ENCODE peak calls at places on chromosomes 13 and 19, in eight cellular contexts. K is stimulated activated CD4-positive, alpha-beta T cell treated with anti-CD3 and anti-CD28 coated beads, Interleukin-1b, Interleukin-23, amount 100 ng/mL, for 1 hour; G is NCI-H526; Q is T-helper 1 cell; I is cardiac muscle cell; T is CD8-positive, alpha-beta T cell; V is activated CD8-positive, alpha-beta memory T cell treated with anti-CD3 and anti-CD28 coated beads for 4 hours; X is NCI-H510A treated with DMSO at 0.1 percent for 48 hours. N is an unnamed sample.

GRCh38 chr13:82458169-82458568 is 1424.1 kb downstream of the SLITRK1 start:
- DNase-seq in V (no peak), I (no peak), T (no peak), K (no peak), Q (no peak), G (no peak), X (no peak), N (no peak)

GRCh38 chr19:45406957-45407375 is 522 bp downstream of the POLR1G start:
- DNase-seq in G (no peak), K (no peak), I (no peak), T (no peak), Q (no peak), X (no peak), V (no peak), N (no peak)

GRCh38 chr13:100497394-100497793 is 91.2 kb downstream of the GGACT start:
- DNase-seq in T (no peak), X (no peak), V (no peak), G (no peak), I (peak; percentile 87), Q (no peak), K (no peak), N (no peak)

GRCh38 chr13:30696278-30697176 is 38.8 kb upstream of the ALOX5AP start:
- DNase-seq in V (no peak), I (peak; percentile 54), Q (no peak), X (no peak), T (no peak), K (no peak), G (no peak), N (no peak)

GRCh38 chr19:35642798-35643254 is 1.3 kb downstream of the ETV2 start:
- DNase-seq in K (no peak), V (no peak), Q (no peak), X (no peak), T (no peak), I (no peak), G (peak; percentile 29), N (no peak)

GRCh38 chr13:56700324-56700723 is 440.4 kb upstream of the PRR20A start:
- DNase-seq in T (no peak), Q (no peak), V (no peak), I (peak; percentile 41), G (no peak), K (no peak), X (no peak), N (no peak)

GRCh38 chr19:6935069-6935468 is 47.7 kb downstream of the ADGRE1 start:
- DNase-seq in Q (no peak), X (no peak), I (no peak), T (no peak), G (no peak), K (no peak), V (no peak), N (no peak)

GRCh38 chr13:73058741-73059459 is at the start of gene KLF5:
- DNase-seq in G (peak; percentile 100), Q (peak; percentile 93), I (peak; percentile 96), K (peak; percentile 83), X (peak; percentile 82), V (peak; percentile 87), T (peak; percentile 94), N (peak; percentile 90)

GRCh38 chr19:10230904-10231623 is at the start of gene S1PR2:
- DNase-seq in T (peak; percentile 68), X (peak; percentile 65), I (peak; percentile 90), V (peak; percentile 53), Q (peak; percentile 70), G (peak; percentile 76), K (peak; percentile 35), N (peak; percentile 71)

GRCh38 chr13:77492982-77493381 is 42.5 kb upstream of the SCEL start:
- DNase-seq in G (peak; percentile 51), T (no peak), K (no peak), X (peak; percentile 55), I (peak; percentile 42), V (no peak), Q (no peak), N (no peak)

GRCh38 chr19:3585301-3586123 is at the start of gene GIPC3:
- DNase-seq in T (no peak), G (no peak), K (no peak), X (no peak), I (no peak), Q (no peak), V (no peak), N (no peak)

GRCh38 chr13:27523345-27524073 is 73.1 kb upstream of the MTIF3 start:
- DNase-seq in K (no peak), G (no peak), V (no peak), X (no peak), T (no peak), I (peak; percentile 6), Q (no peak), N (no peak)

GRCh38 chr13:23399254-23399796 is 34.2 kb downstream of the SACS start:
- DNase-seq in I (no peak), G (peak; percentile 21), V (no peak), T (no peak), K (no peak), Q (no peak), X (no peak), N (no peak)

GRCh38 chr13:92436927-92437326 is 789.7 kb upstream of the GPC6 start:
- DNase-seq in T (no peak), I (no peak), V (no peak), K (no peak), G (no peak), Q (no peak), X (no peak), N (no peak)

GRCh38 chr19:4966591-4966990 is 2.3 kb upstream of the KDM4B start:
- DNase-seq in G (no peak), Q (no peak), K (no peak), V (no peak), I (no peak), T (no peak), X (no peak), N (no peak)

GRCh38 chr19:5621945-5622464 is 571 bp downstream of the SAFB2 start:
- DNase-seq in Q (no peak), T (no peak), G (no peak), X (no peak), I (no peak), V (no peak), K (no peak), N (no peak)

GRCh38 chr13:47036291-47037008 is 139.6 kb upstream of the HTR2A start:
- DNase-seq in X (no peak), V (no peak), Q (no peak), K (no peak), G (no peak), T (no peak), I (no peak), N (no peak)

GRCh38 chr19:4152241-4152998 is 1.0 kb upstream of the CREB3L3 start:
- DNase-seq in I (no peak), G (no peak), Q (no peak), K (no peak), T (no peak), X (no peak), V (no peak), N (no peak)

GRCh38 chr19:55146078-55146647 is 2.8 kb downstream of the TNNT1 start:
- DNase-seq in X (peak; percentile 50), K (no peak), V (no peak), T (no peak), G (peak; percentile 81), I (peak; percentile 24), Q (no peak), N (peak; percentile 78)

GRCh38 chr19:32767951-32768679 is 48.5 kb downstream of the TDRD12 start:
- DNase-seq in V (no peak), Q (no peak), T (no peak), I (no peak), K (no peak), X (peak; percentile 35), G (peak; percentile 17), N (no peak)

GRCh38 chr19:33168528-33168927 is 25.6 kb upstream of the LRP3 start:
- DNase-seq in K (no peak), X (no peak), I (no peak), T (no peak), G (no peak), Q (no peak), V (no peak), N (no peak)

GRCh38 chr13:24386816-24387708 is 77.7 kb downstream of the C1QTNF9 start:
- DNase-seq in X (no peak), K (no peak), I (no peak), Q (no peak), T (no peak), G (no peak), V (no peak), N (no peak)

GRCh38 chr13:23858586-23858985 is 30.6 kb downstream of the MIPEP start:
- DNase-seq in T (no peak), G (no peak), K (no peak), Q (no peak), V (no peak), X (no peak), I (no peak), N (no peak)

GRCh38 chr13:41099986-41100385 is 32.6 kb downstream of the KBTBD6 start:
- DNase-seq in V (no peak), X (no peak), Q (no peak), G (no peak), I (no peak), T (no peak), K (no peak), N (no peak)

GRCh38 chr19:48644839-48645651 is 942 bp downstream of the CA11 start:
- DNase-seq in K (peak; percentile 45), X (peak; percentile 73), I (peak; percentile 86), T (peak; percentile 82), G (peak; percentile 80), V (peak; percentile 60), Q (peak; percentile 78), N (no peak)

GRCh38 chr13:27533155-27533643 is 82.8 kb upstream of the MTIF3 start:
- DNase-seq in G (peak; percentile 82), X (no peak), I (peak; percentile 85), V (no peak), K (no peak), T (peak; percentile 67), Q (peak; percentile 25), N (peak; percentile 70)

GRCh38 chr13:64158910-64159309 is 2743.3 kb upstream of the PCDH20 start:
- DNase-seq in K (no peak), T (no peak), Q (no peak), I (peak; percentile 62), X (no peak), G (no peak), V (no peak), N (no peak)

GRCh38 chr13:47188802-47189201 is 291.9 kb upstream of the HTR2A start:
- DNase-seq in K (no peak), I (peak; percentile 57), X (no peak), Q (no peak), G (no peak), V (no peak), T (no peak), N (no peak)

GRCh38 chr13:96052655-96053002 is 572 bp downstream of the UGGT2 start:
- DNase-seq in G (no peak), T (no peak), X (peak; percentile 53), V (no peak), Q (no peak), I (peak; percentile 68), K (no peak), N (peak; percentile 10)

GRCh38 chr13:99619207-99619606 is 117.9 kb downstream of the TM9SF2 start:
- DNase-seq in T (no peak), Q (no peak), G (no peak), I (no peak), X (no peak), V (no peak), K (no peak), N (no peak)